ENCODE peak calls at places on chromosomes 16 and 17, in nine cellular contexts. One of them, this sample, is unnamed.
A peak's percentile ranks its signal among the peaks of the same experiment; 100 is the strongest.

GRCh38 chr16:87926246-87927194 is 9.8 kb downstream of the CA5A start:
- DNase-seq in psoas muscle: no peak
- DNase-seq in uterus: no peak
- DNase-seq in ascending aorta: no peak
- DNase-seq in body of pancreas: no peak
- DNase-seq in mammary epithelial cell: no peak
- DNase-seq in CD4-positive, CD25-positive, alpha-beta regulatory T cell: peak; percentile 19
- DNase-seq in effector memory CD4-positive, alpha-beta T cell: no peak
- DNase-seq in CD4-positive, alpha-beta T cell: no peak
- DNase-seq in this sample: no peak

GRCh38 chr17:42422958-42423712 is at the start of gene CAVIN1:
- DNase-seq in psoas muscle: peak; percentile 100
- DNase-seq in uterus: peak; percentile 100
- DNase-seq in ascending aorta: peak; percentile 99
- DNase-seq in body of pancreas: peak; percentile 87
- DNase-seq in mammary epithelial cell: peak; percentile 98
- DNase-seq in CD4-positive, CD25-positive, alpha-beta regulatory T cell: no peak
- DNase-seq in effector memory CD4-positive, alpha-beta T cell: no peak
- DNase-seq in CD4-positive, alpha-beta T cell: no peak
- DNase-seq in this sample: peak; percentile 100

GRCh38 chr17:2068101-2068518 is 13.2 kb downstream of the HIC1 start:
- DNase-seq in psoas muscle: peak; percentile 29
- DNase-seq in uterus: peak; percentile 58
- DNase-seq in ascending aorta: no peak
- DNase-seq in body of pancreas: no peak
- DNase-seq in mammary epithelial cell: no peak
- DNase-seq in CD4-positive, CD25-positive, alpha-beta regulatory T cell: no peak
- DNase-seq in effector memory CD4-positive, alpha-beta T cell: no peak
- DNase-seq in CD4-positive, alpha-beta T cell: no peak
- DNase-seq in this sample: no peak

GRCh38 chr16:46650224-46650623 is 29.0 kb upstream of the SHCBP1 start:
- DNase-seq in psoas muscle: peak; percentile 26
- DNase-seq in uterus: peak; percentile 46
- DNase-seq in ascending aorta: peak; percentile 67
- DNase-seq in body of pancreas: no peak
- DNase-seq in mammary epithelial cell: no peak
- DNase-seq in CD4-positive, CD25-positive, alpha-beta regulatory T cell: no peak
- DNase-seq in effector memory CD4-positive, alpha-beta T cell: no peak
- DNase-seq in CD4-positive, alpha-beta T cell: no peak
- DNase-seq in this sample: no peak

GRCh38 chr17:80116923-80117380 is 15.6 kb downstream of the GAA start:
- DNase-seq in psoas muscle: no peak
- DNase-seq in uterus: no peak
- DNase-seq in ascending aorta: peak; percentile 57
- DNase-seq in body of pancreas: no peak
- DNase-seq in mammary epithelial cell: no peak
- DNase-seq in CD4-positive, CD25-positive, alpha-beta regulatory T cell: no peak
- DNase-seq in effector memory CD4-positive, alpha-beta T cell: no peak
- DNase-seq in CD4-positive, alpha-beta T cell: no peak
- DNase-seq in this sample: no peak

GRCh38 chr17:63138713-63139112 is 172.7 kb downstream of the TANC2 start:
- DNase-seq in psoas muscle: no peak
- DNase-seq in uterus: no peak
- DNase-seq in ascending aorta: no peak
- DNase-seq in body of pancreas: no peak
- DNase-seq in mammary epithelial cell: no peak
- DNase-seq in CD4-positive, CD25-positive, alpha-beta regulatory T cell: no peak
- DNase-seq in effector memory CD4-positive, alpha-beta T cell: no peak
- DNase-seq in CD4-positive, alpha-beta T cell: no peak
- DNase-seq in this sample: no peak

GRCh38 chr17:9790889-9791876 is at the start of gene DHRS7C:
- DNase-seq in psoas muscle: peak; percentile 51
- DNase-seq in uterus: peak; percentile 50
- DNase-seq in ascending aorta: no peak
- DNase-seq in body of pancreas: no peak
- DNase-seq in mammary epithelial cell: no peak
- DNase-seq in CD4-positive, CD25-positive, alpha-beta regulatory T cell: no peak
- DNase-seq in effector memory CD4-positive, alpha-beta T cell: no peak
- DNase-seq in CD4-positive, alpha-beta T cell: no peak
- DNase-seq in this sample: peak; percentile 32

GRCh38 chr17:49210158-49211029 is at the start of the genes ABI3 and GNGT2:
- DNase-seq in psoas muscle: peak; percentile 43
- DNase-seq in uterus: no peak
- DNase-seq in ascending aorta: peak; percentile 67
- DNase-seq in body of pancreas: no peak
- DNase-seq in mammary epithelial cell: no peak
- DNase-seq in CD4-positive, CD25-positive, alpha-beta regulatory T cell: peak; percentile 82
- DNase-seq in effector memory CD4-positive, alpha-beta T cell: no peak
- DNase-seq in CD4-positive, alpha-beta T cell: peak; percentile 55
- DNase-seq in this sample: peak; percentile 78

GRCh38 chr16:19733551-19733950 is 15.5 kb downstream of the IQCK start:
- DNase-seq in psoas muscle: no peak
- DNase-seq in uterus: no peak
- DNase-seq in ascending aorta: peak; percentile 15
- DNase-seq in body of pancreas: no peak
- DNase-seq in mammary epithelial cell: no peak
- DNase-seq in CD4-positive, CD25-positive, alpha-beta regulatory T cell: no peak
- DNase-seq in effector memory CD4-positive, alpha-beta T cell: no peak
- DNase-seq in CD4-positive, alpha-beta T cell: no peak
- DNase-seq in this sample: no peak

GRCh38 chr17:69975808-69976207 is 99.2 kb upstream of the KCNJ16 start:
- DNase-seq in psoas muscle: no peak
- DNase-seq in uterus: no peak
- DNase-seq in ascending aorta: no peak
- DNase-seq in body of pancreas: no peak
- DNase-seq in mammary epithelial cell: no peak
- DNase-seq in CD4-positive, CD25-positive, alpha-beta regulatory T cell: no peak
- DNase-seq in effector memory CD4-positive, alpha-beta T cell: no peak
- DNase-seq in CD4-positive, alpha-beta T cell: no peak
- DNase-seq in this sample: no peak

GRCh38 chr17:74454197-74455024 is 12.0 kb upstream of the CD300A start:
- DNase-seq in psoas muscle: peak; percentile 95
- DNase-seq in uterus: peak; percentile 92
- DNase-seq in ascending aorta: peak; percentile 95
- DNase-seq in body of pancreas: peak; percentile 93
- DNase-seq in mammary epithelial cell: peak; percentile 69
- DNase-seq in CD4-positive, CD25-positive, alpha-beta regulatory T cell: no peak
- DNase-seq in effector memory CD4-positive, alpha-beta T cell: no peak
- DNase-seq in CD4-positive, alpha-beta T cell: peak; percentile 65
- DNase-seq in this sample: peak; percentile 98

GRCh38 chr17:2707721-2708584 is 3.6 kb downstream of the CLUH start:
- DNase-seq in psoas muscle: peak; percentile 86
- DNase-seq in uterus: peak; percentile 44
- DNase-seq in ascending aorta: peak; percentile 84
- DNase-seq in body of pancreas: peak; percentile 65
- DNase-seq in mammary epithelial cell: no peak
- DNase-seq in CD4-positive, CD25-positive, alpha-beta regulatory T cell: no peak
- DNase-seq in effector memory CD4-positive, alpha-beta T cell: no peak
- DNase-seq in CD4-positive, alpha-beta T cell: no peak
- DNase-seq in this sample: peak; percentile 91

GRCh38 chr16:68091604-68092261 is 6.6 kb downstream of the NFATC3 start:
- DNase-seq in psoas muscle: no peak
- DNase-seq in uterus: no peak
- DNase-seq in ascending aorta: no peak
- DNase-seq in body of pancreas: no peak
- DNase-seq in mammary epithelial cell: peak; percentile 94
- DNase-seq in CD4-positive, CD25-positive, alpha-beta regulatory T cell: no peak
- DNase-seq in effector memory CD4-positive, alpha-beta T cell: no peak
- DNase-seq in CD4-positive, alpha-beta T cell: no peak
- DNase-seq in this sample: no peak

GRCh38 chr17:16456770-16457316 is 35.1 kb downstream of the LRRC75A start:
- DNase-seq in psoas muscle: no peak
- DNase-seq in uterus: no peak
- DNase-seq in ascending aorta: no peak
- DNase-seq in body of pancreas: no peak
- DNase-seq in mammary epithelial cell: no peak
- DNase-seq in CD4-positive, CD25-positive, alpha-beta regulatory T cell: no peak
- DNase-seq in effector memory CD4-positive, alpha-beta T cell: no peak
- DNase-seq in CD4-positive, alpha-beta T cell: no peak
- DNase-seq in this sample: no peak

GRCh38 chr17:79707931-79708891 is 22.5 kb upstream of the ENPP7 start:
- DNase-seq in psoas muscle: peak; percentile 46
- DNase-seq in uterus: peak; percentile 64
- DNase-seq in ascending aorta: no peak
- DNase-seq in body of pancreas: peak; percentile 62
- DNase-seq in mammary epithelial cell: peak; percentile 25
- DNase-seq in CD4-positive, CD25-positive, alpha-beta regulatory T cell: peak; percentile 53
- DNase-seq in effector memory CD4-positive, alpha-beta T cell: peak; percentile 39
- DNase-seq in CD4-positive, alpha-beta T cell: peak; percentile 45
- DNase-seq in this sample: no peak

GRCh38 chr16:67024384-67024896 is 4.5 kb upstream of the CBFB start:
- DNase-seq in psoas muscle: no peak
- DNase-seq in uterus: peak; percentile 39
- DNase-seq in ascending aorta: peak; percentile 34
- DNase-seq in body of pancreas: peak; percentile 6
- DNase-seq in mammary epithelial cell: no peak
- DNase-seq in CD4-positive, CD25-positive, alpha-beta regulatory T cell: no peak
- DNase-seq in effector memory CD4-positive, alpha-beta T cell: no peak
- DNase-seq in CD4-positive, alpha-beta T cell: no peak
- DNase-seq in this sample: no peak

GRCh38 chr17:4562000-4562969 is 1.9 kb upstream of the GGT6 start:
- DNase-seq in psoas muscle: no peak
- DNase-seq in uterus: no peak
- DNase-seq in ascending aorta: no peak
- DNase-seq in body of pancreas: no peak
- DNase-seq in mammary epithelial cell: no peak
- DNase-seq in CD4-positive, CD25-positive, alpha-beta regulatory T cell: peak; percentile 16
- DNase-seq in effector memory CD4-positive, alpha-beta T cell: no peak
- DNase-seq in CD4-positive, alpha-beta T cell: no peak
- DNase-seq in this sample: peak; percentile 49

GRCh38 chr16:73329363-73330306 is 281.7 kb upstream of the ZFHX3 start:
- DNase-seq in psoas muscle: no peak
- DNase-seq in uterus: no peak
- DNase-seq in ascending aorta: no peak
- DNase-seq in body of pancreas: no peak
- DNase-seq in mammary epithelial cell: no peak
- DNase-seq in CD4-positive, CD25-positive, alpha-beta regulatory T cell: no peak
- DNase-seq in effector memory CD4-positive, alpha-beta T cell: no peak
- DNase-seq in CD4-positive, alpha-beta T cell: no peak
- DNase-seq in this sample: no peak

GRCh38 chr16:21283521-21284289 is 5.6 kb upstream of the CRYM start:
- DNase-seq in psoas muscle: peak; percentile 45
- DNase-seq in uterus: peak; percentile 36
- DNase-seq in ascending aorta: no peak
- DNase-seq in body of pancreas: no peak
- DNase-seq in mammary epithelial cell: peak; percentile 43
- DNase-seq in CD4-positive, CD25-positive, alpha-beta regulatory T cell: no peak
- DNase-seq in effector memory CD4-positive, alpha-beta T cell: no peak
- DNase-seq in CD4-positive, alpha-beta T cell: no peak
- DNase-seq in this sample: peak; percentile 87

GRCh38 chr17:38469875-38470274 is 41.6 kb downstream of the ARHGAP23 start:
- DNase-seq in psoas muscle: peak; percentile 45
- DNase-seq in uterus: peak; percentile 63
- DNase-seq in ascending aorta: no peak
- DNase-seq in body of pancreas: no peak
- DNase-seq in mammary epithelial cell: no peak
- DNase-seq in CD4-positive, CD25-positive, alpha-beta regulatory T cell: no peak
- DNase-seq in effector memory CD4-positive, alpha-beta T cell: no peak
- DNase-seq in CD4-positive, alpha-beta T cell: no peak
- DNase-seq in this sample: peak; percentile 77

GRCh38 chr17:30236807-30237206 is 1.3 kb upstream of the SLC6A4 start:
- DNase-seq in psoas muscle: peak; percentile 53
- DNase-seq in uterus: peak; percentile 25
- DNase-seq in ascending aorta: peak; percentile 79
- DNase-seq in body of pancreas: peak; percentile 61
- DNase-seq in mammary epithelial cell: peak; percentile 30
- DNase-seq in CD4-positive, CD25-positive, alpha-beta regulatory T cell: peak; percentile 5
- DNase-seq in effector memory CD4-positive, alpha-beta T cell: no peak
- DNase-seq in CD4-positive, alpha-beta T cell: no peak
- DNase-seq in this sample: peak; percentile 89
- H3K27me3 ChIP-seq in psoas muscle: peaks cover 60% of the 10 kb centered on the region
- H3K27me3 ChIP-seq in uterus: peaks cover 28% of the 10 kb centered on the region
- H3K27me3 ChIP-seq in ascending aorta: no peaks in the 10 kb centered on the region
- H3K27me3 ChIP-seq in body of pancreas: no peaks in the 10 kb centered on the region
- H3K27me3 ChIP-seq in mammary epithelial cell: peaks cover 47% of the 10 kb centered on the region
- H3K27me3 ChIP-seq in CD4-positive, CD25-positive, alpha-beta regulatory T cell: peaks cover 28% of the 10 kb centered on the region
- H3K27me3 ChIP-seq in effector memory CD4-positive, alpha-beta T cell: peaks cover 31% of the 10 kb centered on the region
- H3K27me3 ChIP-seq in CD4-positive, alpha-beta T cell: peaks cover 58% of the 10 kb centered on the region
- H3K27me3 ChIP-seq in this sample: no peaks in the 10 kb centered on the region

DNA sequence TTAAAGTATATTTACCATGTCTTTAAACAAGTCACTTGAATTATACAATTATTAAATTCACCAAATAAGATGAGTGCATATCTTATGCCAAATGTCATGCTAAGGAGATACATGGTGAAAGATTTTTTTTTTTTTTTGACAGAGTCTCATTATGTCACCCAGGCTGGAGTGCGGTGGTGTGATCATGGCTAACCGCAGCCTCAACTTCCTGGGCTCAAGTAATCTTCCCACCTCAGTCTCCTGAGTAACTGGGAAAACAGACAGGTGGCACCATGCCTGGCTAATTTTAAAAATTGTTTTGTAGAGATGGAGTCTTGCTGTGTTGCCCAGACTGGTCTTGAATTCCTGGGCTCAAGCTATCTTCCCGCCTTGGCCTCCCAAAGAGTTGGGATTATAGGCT is 149.0 kb upstream of the GOT2 start:
- DNase-seq in psoas muscle: no peak
- DNase-seq in uterus: no peak
- DNase-seq in ascending aorta: no peak
- DNase-seq in body of pancreas: no peak
- DNase-seq in mammary epithelial cell: no peak
- DNase-seq in CD4-positive, CD25-positive, alpha-beta regulatory T cell: no peak
- DNase-seq in effector memory CD4-positive, alpha-beta T cell: no peak
- DNase-seq in CD4-positive, alpha-beta T cell: no peak
- DNase-seq in this sample: no peak
- H3K27ac ChIP-seq in psoas muscle: no peak overlapping the region
- H3K27ac ChIP-seq in uterus: no peak overlapping the region
- H3K27ac ChIP-seq in ascending aorta: no peak overlapping the region
- H3K27ac ChIP-seq in body of pancreas: no peak overlapping the region
- H3K27ac ChIP-seq in mammary epithelial cell: no peak overlapping the region
- H3K27ac ChIP-seq in CD4-positive, CD25-positive, alpha-beta regulatory T cell: no peak overlapping the region
- H3K27ac ChIP-seq in effector memory CD4-positive, alpha-beta T cell: no peak overlapping the region
- H3K27ac ChIP-seq in CD4-positive, alpha-beta T cell: no peak overlapping the region
- H3K27ac ChIP-seq in this sample: no peak overlapping the region

GRCh38 chr16:35735403-35736251 is 2276.2 kb downstream of the TP53TG3F start:
- DNase-seq in psoas muscle: no peak
- DNase-seq in uterus: no peak
- DNase-seq in ascending aorta: peak; percentile 53
- DNase-seq in body of pancreas: no peak
- DNase-seq in mammary epithelial cell: no peak
- DNase-seq in CD4-positive, CD25-positive, alpha-beta regulatory T cell: no peak
- DNase-seq in effector memory CD4-positive, alpha-beta T cell: no peak
- DNase-seq in CD4-positive, alpha-beta T cell: no peak
- DNase-seq in this sample: no peak
- H3K9me3 ChIP-seq in psoas muscle: no peaks in the 10 kb centered on the region
- H3K9me3 ChIP-seq in uterus: no peaks in the 10 kb centered on the region
- H3K9me3 ChIP-seq in ascending aorta: no peaks in the 10 kb centered on the region
- H3K9me3 ChIP-seq in body of pancreas: no peaks in the 10 kb centered on the region
- H3K9me3 ChIP-seq in mammary epithelial cell: peaks cover 15% of the 10 kb centered on the region
- H3K9me3 ChIP-seq in CD4-positive, CD25-positive, alpha-beta regulatory T cell: peaks cover 87% of the 10 kb centered on the region
- H3K9me3 ChIP-seq in effector memory CD4-positive, alpha-beta T cell: peaks cover 23% of the 10 kb centered on the region
- H3K9me3 ChIP-seq in CD4-positive, alpha-beta T cell: peaks cover 33% of the 10 kb centered on the region
- H3K9me3 ChIP-seq in this sample: no peaks in the 10 kb centered on the region

DNA sequence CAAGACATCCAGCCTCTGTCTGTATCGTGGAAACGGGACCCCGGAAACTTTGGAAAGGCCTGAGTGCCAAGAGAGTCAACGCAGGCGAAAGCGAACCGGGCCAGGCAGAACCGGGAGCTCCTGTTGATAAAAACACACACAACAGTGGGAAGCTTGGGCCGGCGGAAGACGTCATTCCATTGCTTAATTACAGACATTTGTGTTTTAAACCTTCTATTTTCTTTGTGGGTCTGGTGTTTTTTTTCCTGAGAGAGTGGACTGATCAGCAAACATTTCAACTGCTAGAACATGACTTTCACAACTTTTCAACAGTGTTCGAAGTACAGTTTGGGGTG is 879 bp upstream of the RNF157 start:
- DNase-seq in psoas muscle: peak; percentile 46
- DNase-seq in uterus: peak; percentile 31
- DNase-seq in ascending aorta: no peak
- DNase-seq in body of pancreas: no peak
- DNase-seq in mammary epithelial cell: no peak
- DNase-seq in CD4-positive, CD25-positive, alpha-beta regulatory T cell: no peak
- DNase-seq in effector memory CD4-positive, alpha-beta T cell: no peak
- DNase-seq in CD4-positive, alpha-beta T cell: no peak
- DNase-seq in this sample: no peak
- H3K27me3 ChIP-seq in psoas muscle: no peaks in the 10 kb centered on the region
- H3K27me3 ChIP-seq in uterus: no peaks in the 10 kb centered on the region
- H3K27me3 ChIP-seq in ascending aorta: no peaks in the 10 kb centered on the region
- H3K27me3 ChIP-seq in body of pancreas: no peaks in the 10 kb centered on the region
- H3K27me3 ChIP-seq in mammary epithelial cell: peaks cover 35% of the 10 kb centered on the region
- H3K27me3 ChIP-seq in CD4-positive, CD25-positive, alpha-beta regulatory T cell: peaks cover 4% of the 10 kb centered on the region
- H3K27me3 ChIP-seq in effector memory CD4-positive, alpha-beta T cell: no peaks in the 10 kb centered on the region
- H3K27me3 ChIP-seq in CD4-positive, alpha-beta T cell: no peaks in the 10 kb centered on the region
- H3K27me3 ChIP-seq in this sample: no peaks in the 10 kb centered on the region